ENCODE peak calls at places on chromosomes 1 and 21, in five cellular contexts. R, F, T, Z and W are unnamed samples.

GRCh38 chr1:59506952-59507351 is 210.1 kb downstream of the FGGY start:
- DNase-seq in Z (no peak), T (no peak), R (no peak), F (no peak), W (no peak)

GRCh38 chr1:221462345-221462744 is 279.5 kb downstream of the DUSP10 start:
- DNase-seq in R (no peak), T (no peak), F (no peak), Z (no peak), W (no peak)

GRCh38 chr1:33256701-33257387 is 552 bp downstream of the ZNF362 start:
- DNase-seq in F (peak), R (peak), Z (no peak), T (peak), W (peak)

GRCh38 chr1:116232989-116233514 is 121.9 kb downstream of the MAB21L3 start:
- DNase-seq in F (no peak), R (no peak), T (peak), Z (no peak), W (no peak)

GRCh38 chr1:161725888-161726630 is 4.7 kb downstream of the FCRLB start:
- DNase-seq in Z (no peak), R (no peak), F (peak), T (peak), W (no peak)

GRCh38 chr21:45265721-45266517 is 21.8 kb downstream of the POFUT2 start:
- DNase-seq in F (no peak), T (no peak), R (no peak), Z (no peak), W (no peak)

GRCh38 chr1:42152119-42152518 is 1.1 kb upstream of the GUCA2B start:
- DNase-seq in T (no peak), Z (no peak), R (no peak), F (no peak), W (no peak)

GRCh38 chr21:36395353-36396111 is 10.3 kb downstream of the CHAF1B start:
- DNase-seq in F (no peak), Z (no peak), R (no peak), T (no peak), W (no peak)

GRCh38 chr1:149917590-149918144 is at the start of gene SV2A:
- DNase-seq in F (no peak), Z (peak), T (peak), R (no peak), W (no peak)

GRCh38 chr1:83516369-83516768 is 482.6 kb downstream of the TTLL7 start:
- DNase-seq in Z (no peak), F (no peak), R (no peak), T (no peak), W (no peak)

GRCh38 chr1:78254517-78254916 is 208.8 kb downstream of the GIPC2 start:
- DNase-seq in F (no peak), T (no peak), R (peak), Z (no peak), W (no peak)

GRCh38 chr1:30484668-30485067 is 238.7 kb downstream of the MATN1 start:
- DNase-seq in Z (no peak), R (no peak), F (no peak), T (no peak), W (no peak)

GRCh38 chr1:170445096-170445495 is 86.9 kb upstream of the GORAB start:
- DNase-seq in T (no peak), R (no peak), F (no peak), Z (no peak), W (no peak)

GRCh38 chr1:224616761-224617409 is 768 bp downstream of the CNIH3 start:
- DNase-seq in R (no peak), Z (no peak), T (no peak), F (no peak), W (no peak)

GRCh38 chr1:234778215-234779159 is 168.5 kb upstream of the IRF2BP2 start:
- DNase-seq in T (no peak), Z (no peak), R (no peak), F (no peak), W (no peak)

GRCh38 chr1:49351744-49352143 is 575.1 kb upstream of the BEND5 start:
- DNase-seq in F (no peak), Z (no peak), R (no peak), T (no peak), W (no peak)

GRCh38 chr1:74083128-74083527 is 114.8 kb downstream of the LRRIQ3 start:
- DNase-seq in Z (no peak), T (no peak), F (no peak), R (no peak), W (no peak)

GRCh38 chr1:54995013-54995760 is 3.5 kb upstream of the BSND start:
- DNase-seq in T (no peak), Z (no peak), R (no peak), F (no peak), W (no peak)

GRCh38 chr1:58739851-58740466 is 40.1 kb upstream of the MYSM1 start:
- DNase-seq in F (no peak), R (peak), Z (no peak), T (peak), W (no peak)

GRCh38 chr1:221392453-221392852 is 349.4 kb downstream of the DUSP10 start:
- DNase-seq in T (no peak), Z (no peak), R (peak), F (no peak), W (no peak)

GRCh38 chr1:161721738-161722343 is 497 bp downstream of the FCRLB start:
- DNase-seq in R (peak), T (no peak), Z (no peak), F (no peak), W (no peak)

GRCh38 chr1:2980073-2980791 is 41.0 kb upstream of the ACTRT2 start:
- DNase-seq in R (no peak), Z (no peak), T (no peak), F (no peak), W (no peak)

GRCh38 chr1:48876221-48876785 is 99.6 kb upstream of the BEND5 start:
- DNase-seq in T (no peak), R (no peak), Z (no peak), F (no peak), W (no peak)

GRCh38 chr1:96643519-96643918 is 78.1 kb upstream of the PTBP2 start:
- DNase-seq in Z (no peak), R (no peak), F (no peak), T (no peak), W (no peak)

GRCh38 chr1:93450331-93450730 is 2.4 kb downstream of the FNBP1L start:
- DNase-seq in R (no peak), T (no peak), F (no peak), Z (no peak), W (no peak)